ENCODE peak calls at places on chromosomes 11 and 22, in ten cellular contexts. One of them, this sample, is unnamed. For H3K4me1, the result is how much of the 10 kb centered on the place peaks cover.

GRCh38 chr11:14358729-14359439 is at the start of gene RRAS2:
- DNase-seq in upper lobe of right lung: peak
- DNase-seq in uterus: peak
- DNase-seq in effector memory CD4-positive, alpha-beta T cell: peak
- DNase-seq in kidney: peak
- DNase-seq in DND-41: peak
- DNase-seq in left ventricle myocardium inferior: peak
- DNase-seq in HAP-1: peak
- DNase-seq in sigmoid colon: peak
- DNase-seq in cardiac muscle cell: peak
- DNase-seq in this sample: no peak

GRCh38 chr11:123245567-123245966 is 50.5 kb upstream of the CLMP start:
- DNase-seq in upper lobe of right lung: no peak
- DNase-seq in uterus: no peak
- DNase-seq in effector memory CD4-positive, alpha-beta T cell: no peak
- DNase-seq in kidney: no peak
- DNase-seq in DND-41: no peak
- DNase-seq in left ventricle myocardium inferior: no peak
- DNase-seq in HAP-1: no peak
- DNase-seq in sigmoid colon: no peak
- DNase-seq in cardiac muscle cell: no peak
- DNase-seq in this sample: no peak

GRCh38 chr11:129815596-129816461 is at the start of gene TMEM45B:
- DNase-seq in upper lobe of right lung: peak
- DNase-seq in uterus: no peak
- DNase-seq in effector memory CD4-positive, alpha-beta T cell: no peak
- DNase-seq in kidney: peak
- DNase-seq in DND-41: no peak
- DNase-seq in left ventricle myocardium inferior: no peak
- DNase-seq in HAP-1: no peak
- DNase-seq in sigmoid colon: no peak
- DNase-seq in cardiac muscle cell: peak
- DNase-seq in this sample: no peak

GRCh38 chr11:44250421-44250820 is 59.5 kb downstream of the ALX4 start:
- DNase-seq in upper lobe of right lung: no peak
- DNase-seq in uterus: no peak
- DNase-seq in effector memory CD4-positive, alpha-beta T cell: no peak
- DNase-seq in kidney: no peak
- DNase-seq in DND-41: no peak
- DNase-seq in left ventricle myocardium inferior: no peak
- DNase-seq in HAP-1: no peak
- DNase-seq in sigmoid colon: no peak
- DNase-seq in cardiac muscle cell: no peak
- DNase-seq in this sample: no peak

GRCh38 chr11:38089728-38090127 is 1491.7 kb upstream of the RAG2 start:
- DNase-seq in upper lobe of right lung: no peak
- DNase-seq in uterus: no peak
- DNase-seq in effector memory CD4-positive, alpha-beta T cell: no peak
- DNase-seq in kidney: no peak
- DNase-seq in DND-41: no peak
- DNase-seq in left ventricle myocardium inferior: no peak
- DNase-seq in HAP-1: no peak
- DNase-seq in sigmoid colon: no peak
- DNase-seq in cardiac muscle cell: peak
- DNase-seq in this sample: no peak

GRCh38 chr22:49305215-49305965 is 522.3 kb downstream of the BRD1 start:
- DNase-seq in upper lobe of right lung: peak
- DNase-seq in uterus: peak
- DNase-seq in effector memory CD4-positive, alpha-beta T cell: no peak
- DNase-seq in kidney: no peak
- DNase-seq in DND-41: peak
- DNase-seq in left ventricle myocardium inferior: peak
- DNase-seq in HAP-1: peak
- DNase-seq in sigmoid colon: peak
- DNase-seq in cardiac muscle cell: peak
- DNase-seq in this sample: peak

GRCh38 chr22:20420157-20420842 is 17.3 kb downstream of the SCARF2 start:
- DNase-seq in upper lobe of right lung: peak
- DNase-seq in uterus: no peak
- DNase-seq in effector memory CD4-positive, alpha-beta T cell: no peak
- DNase-seq in kidney: no peak
- DNase-seq in DND-41: no peak
- DNase-seq in left ventricle myocardium inferior: no peak
- DNase-seq in HAP-1: no peak
- DNase-seq in sigmoid colon: peak
- DNase-seq in cardiac muscle cell: no peak
- DNase-seq in this sample: no peak

GRCh38 chr11:45333023-45333422 is 46.9 kb upstream of the SYT13 start:
- DNase-seq in upper lobe of right lung: no peak
- DNase-seq in uterus: no peak
- DNase-seq in effector memory CD4-positive, alpha-beta T cell: no peak
- DNase-seq in kidney: no peak
- DNase-seq in DND-41: no peak
- DNase-seq in left ventricle myocardium inferior: no peak
- DNase-seq in HAP-1: no peak
- DNase-seq in sigmoid colon: no peak
- DNase-seq in cardiac muscle cell: no peak
- DNase-seq in this sample: no peak

GRCh38 chr11:120547871-120548681 is 36.5 kb downstream of the GRIK4 start:
- DNase-seq in upper lobe of right lung: peak
- DNase-seq in uterus: peak
- DNase-seq in effector memory CD4-positive, alpha-beta T cell: no peak
- DNase-seq in kidney: peak
- DNase-seq in DND-41: no peak
- DNase-seq in left ventricle myocardium inferior: peak
- DNase-seq in HAP-1: no peak
- DNase-seq in sigmoid colon: peak
- DNase-seq in cardiac muscle cell: peak
- DNase-seq in this sample: no peak

GRCh38 chr22:42442746-42443145 is 10.5 kb upstream of the NFAM1 start:
- DNase-seq in upper lobe of right lung: no peak
- DNase-seq in uterus: no peak
- DNase-seq in effector memory CD4-positive, alpha-beta T cell: no peak
- DNase-seq in kidney: no peak
- DNase-seq in DND-41: no peak
- DNase-seq in left ventricle myocardium inferior: no peak
- DNase-seq in HAP-1: no peak
- DNase-seq in sigmoid colon: no peak
- DNase-seq in cardiac muscle cell: no peak
- DNase-seq in this sample: no peak

GRCh38 chr11:27350503-27350902 is 12.5 kb downstream of the CCDC34 start:
- DNase-seq in upper lobe of right lung: no peak
- DNase-seq in uterus: no peak
- DNase-seq in effector memory CD4-positive, alpha-beta T cell: no peak
- DNase-seq in kidney: no peak
- DNase-seq in DND-41: no peak
- DNase-seq in left ventricle myocardium inferior: no peak
- DNase-seq in HAP-1: no peak
- DNase-seq in sigmoid colon: no peak
- DNase-seq in cardiac muscle cell: no peak
- DNase-seq in this sample: no peak

DNA sequence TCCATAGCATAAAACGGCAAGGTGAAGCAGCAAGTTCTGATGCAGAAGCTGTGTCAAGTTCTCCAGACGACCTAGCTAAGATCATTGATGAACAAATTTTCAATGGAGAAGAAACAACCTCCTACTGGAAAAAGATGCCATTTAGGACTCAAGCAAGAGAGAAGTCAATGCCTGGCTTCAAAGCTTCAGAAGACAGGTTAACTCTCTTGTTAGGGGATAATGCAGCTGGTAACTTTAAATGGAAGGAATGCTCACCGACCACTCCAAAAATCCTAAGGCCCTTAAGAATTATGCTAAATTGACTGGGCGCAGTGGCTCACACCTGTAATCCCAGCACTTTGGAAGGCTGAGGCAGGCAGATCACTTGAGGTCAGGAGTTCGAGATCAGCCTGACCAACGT is 31.3 kb downstream of the CLTCL1 start:
- DNase-seq in upper lobe of right lung: no peak
- DNase-seq in uterus: no peak
- DNase-seq in effector memory CD4-positive, alpha-beta T cell: no peak
- DNase-seq in kidney: no peak
- DNase-seq in DND-41: no peak
- DNase-seq in left ventricle myocardium inferior: no peak
- DNase-seq in HAP-1: no peak
- DNase-seq in sigmoid colon: no peak
- DNase-seq in cardiac muscle cell: no peak
- DNase-seq in this sample: no peak
- H3K4me3 ChIP-seq in upper lobe of right lung: no peak
- H3K4me3 ChIP-seq in uterus: no peak
- H3K4me3 ChIP-seq in effector memory CD4-positive, alpha-beta T cell: no peak
- H3K4me3 ChIP-seq in kidney: peak
- H3K4me3 ChIP-seq in DND-41: no peak
- H3K4me3 ChIP-seq in left ventricle myocardium inferior: peak
- H3K4me3 ChIP-seq in HAP-1: no peak
- H3K4me3 ChIP-seq in sigmoid colon: peak
- H3K4me3 ChIP-seq in cardiac muscle cell: no peak
- H3K4me3 ChIP-seq in this sample: no peak

GRCh38 chr22:33823552-33823951 is 96.7 kb downstream of the LARGE1 start:
- DNase-seq in upper lobe of right lung: no peak
- DNase-seq in uterus: no peak
- DNase-seq in effector memory CD4-positive, alpha-beta T cell: no peak
- DNase-seq in kidney: no peak
- DNase-seq in DND-41: no peak
- DNase-seq in left ventricle myocardium inferior: no peak
- DNase-seq in HAP-1: no peak
- DNase-seq in sigmoid colon: no peak
- DNase-seq in cardiac muscle cell: no peak
- DNase-seq in this sample: no peak
- H3K4me1 ChIP-seq in upper lobe of right lung: under half
- H3K4me1 ChIP-seq in uterus: under half
- H3K4me1 ChIP-seq in effector memory CD4-positive, alpha-beta T cell: under half
- H3K4me1 ChIP-seq in kidney: under half
- H3K4me1 ChIP-seq in DND-41: under half
- H3K4me1 ChIP-seq in left ventricle myocardium inferior: half or more
- H3K4me1 ChIP-seq in HAP-1: under half
- H3K4me1 ChIP-seq in sigmoid colon: under half
- H3K4me1 ChIP-seq in cardiac muscle cell: under half
- H3K4me1 ChIP-seq in this sample: under half

GRCh38 chr11:67416416-67417335 is 1.2 kb downstream of the CARNS1 start:
- DNase-seq in upper lobe of right lung: peak
- DNase-seq in uterus: no peak
- DNase-seq in effector memory CD4-positive, alpha-beta T cell: peak
- DNase-seq in kidney: no peak
- DNase-seq in DND-41: peak
- DNase-seq in left ventricle myocardium inferior: no peak
- DNase-seq in HAP-1: no peak
- DNase-seq in sigmoid colon: no peak
- DNase-seq in cardiac muscle cell: no peak
- DNase-seq in this sample: no peak
- H3K4me3 ChIP-seq in upper lobe of right lung: no peak
- H3K4me3 ChIP-seq in uterus: no peak
- H3K4me3 ChIP-seq in effector memory CD4-positive, alpha-beta T cell: peak
- H3K4me3 ChIP-seq in kidney: no peak
- H3K4me3 ChIP-seq in DND-41: no peak
- H3K4me3 ChIP-seq in left ventricle myocardium inferior: peak
- H3K4me3 ChIP-seq in HAP-1: no peak
- H3K4me3 ChIP-seq in sigmoid colon: no peak
- H3K4me3 ChIP-seq in cardiac muscle cell: no peak
- H3K4me3 ChIP-seq in this sample: no peak

GRCh38 chr22:29816539-29816938 is 21.5 kb downstream of the ASCC2 start:
- DNase-seq in upper lobe of right lung: no peak
- DNase-seq in uterus: no peak
- DNase-seq in effector memory CD4-positive, alpha-beta T cell: no peak
- DNase-seq in kidney: no peak
- DNase-seq in DND-41: no peak
- DNase-seq in left ventricle myocardium inferior: no peak
- DNase-seq in HAP-1: no peak
- DNase-seq in sigmoid colon: no peak
- DNase-seq in cardiac muscle cell: no peak
- DNase-seq in this sample: no peak
- H3K4me1 ChIP-seq in upper lobe of right lung: under half
- H3K4me1 ChIP-seq in uterus: under half
- H3K4me1 ChIP-seq in effector memory CD4-positive, alpha-beta T cell: under half
- H3K4me1 ChIP-seq in kidney: under half
- H3K4me1 ChIP-seq in DND-41: under half
- H3K4me1 ChIP-seq in left ventricle myocardium inferior: half or more
- H3K4me1 ChIP-seq in HAP-1: under half
- H3K4me1 ChIP-seq in sigmoid colon: under half
- H3K4me1 ChIP-seq in cardiac muscle cell: under half
- H3K4me1 ChIP-seq in this sample: under half

DNA sequence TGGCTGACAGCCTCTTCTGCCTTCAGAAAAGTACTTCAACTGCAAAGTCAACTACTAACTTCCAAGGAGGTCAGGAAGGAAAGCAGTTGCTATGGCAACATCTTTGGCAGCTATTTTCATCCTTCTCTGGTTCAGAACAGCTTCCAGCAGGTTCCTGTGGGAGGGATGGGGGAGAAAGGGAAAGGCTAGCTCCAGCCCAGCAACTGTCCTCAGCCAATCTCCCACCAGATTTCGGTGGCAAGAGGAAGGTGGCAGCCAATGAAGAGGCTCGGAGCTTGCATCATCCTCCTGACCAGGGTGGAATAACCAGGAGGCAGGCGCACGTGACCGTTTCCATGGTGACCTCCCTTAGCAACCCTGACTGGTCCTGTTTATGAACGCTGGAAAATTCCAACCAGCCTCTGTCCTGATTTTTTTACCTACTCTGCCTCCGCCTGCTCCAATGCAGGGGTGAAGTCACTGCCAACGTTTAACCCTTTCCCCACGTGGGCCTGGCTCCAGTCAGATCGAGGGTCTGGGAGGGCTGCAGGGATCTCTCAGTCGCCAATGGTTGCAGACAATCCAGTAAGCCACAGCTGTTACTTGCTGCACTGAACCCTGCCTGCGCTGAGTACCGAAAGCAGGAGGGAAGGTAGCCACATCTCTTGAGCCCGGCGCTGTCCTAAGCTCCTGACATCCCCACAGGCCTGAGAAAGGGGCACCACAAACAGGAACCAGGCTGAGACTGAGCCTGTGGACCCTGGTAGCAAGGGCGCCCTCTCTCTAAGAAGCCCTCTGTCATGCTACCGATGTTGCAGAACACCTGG is 11.2 kb upstream of the MALAT1 start:
- DNase-seq in upper lobe of right lung: peak
- DNase-seq in uterus: peak
- DNase-seq in effector memory CD4-positive, alpha-beta T cell: no peak
- DNase-seq in kidney: peak
- DNase-seq in DND-41: no peak
- DNase-seq in left ventricle myocardium inferior: peak
- DNase-seq in HAP-1: peak
- DNase-seq in sigmoid colon: peak
- DNase-seq in cardiac muscle cell: peak
- DNase-seq in this sample: peak
- H3K4me3 ChIP-seq in upper lobe of right lung: no peak
- H3K4me3 ChIP-seq in uterus: no peak
- H3K4me3 ChIP-seq in effector memory CD4-positive, alpha-beta T cell: no peak
- H3K4me3 ChIP-seq in kidney: peak
- H3K4me3 ChIP-seq in DND-41: no peak
- H3K4me3 ChIP-seq in left ventricle myocardium inferior: peak
- H3K4me3 ChIP-seq in HAP-1: no peak
- H3K4me3 ChIP-seq in sigmoid colon: peak
- H3K4me3 ChIP-seq in cardiac muscle cell: peak
- H3K4me3 ChIP-seq in this sample: peak

GRCh38 chr11:831132-831864 is 1.5 kb upstream of the CD151 start:
- DNase-seq in upper lobe of right lung: no peak
- DNase-seq in uterus: no peak
- DNase-seq in effector memory CD4-positive, alpha-beta T cell: no peak
- DNase-seq in kidney: no peak
- DNase-seq in DND-41: no peak
- DNase-seq in left ventricle myocardium inferior: no peak
- DNase-seq in HAP-1: no peak
- DNase-seq in sigmoid colon: no peak
- DNase-seq in cardiac muscle cell: no peak
- DNase-seq in this sample: no peak
- H3K4me1 ChIP-seq in upper lobe of right lung: half or more
- H3K4me1 ChIP-seq in uterus: under half
- H3K4me1 ChIP-seq in effector memory CD4-positive, alpha-beta T cell: under half
- H3K4me1 ChIP-seq in kidney: half or more
- H3K4me1 ChIP-seq in DND-41: under half
- H3K4me1 ChIP-seq in left ventricle myocardium inferior: half or more
- H3K4me1 ChIP-seq in HAP-1: under half
- H3K4me1 ChIP-seq in sigmoid colon: under half
- H3K4me1 ChIP-seq in cardiac muscle cell: under half
- H3K4me1 ChIP-seq in this sample: under half

This sample was measured in OCI-LY7.